ENCODE peak calls at places on chromosome 5, in ten cellular contexts. I, J, D, B, Y, V, A, G, H and W are unnamed samples.

GRCh38 chr5:88388476-88389170 is 120.0 kb upstream of the TMEM161B start:
- DNase-seq in B (no peak), V (no peak), Y (no peak), G (no peak), I (no peak), J (no peak), A (no peak), D (no peak), H (no peak), W (no peak)

GRCh38 chr5:78063495-78063894 is 231.0 kb downstream of the AP3B1 start:
- DNase-seq in D (no peak), G (no peak), Y (no peak), B (no peak), A (no peak), I (no peak), V (no peak), J (no peak), H (no peak), W (no peak)

GRCh38 chr5:133034064-133034463 is 7.7 kb upstream of the ZCCHC10 start:
- DNase-seq in J (no peak), G (no peak), D (no peak), A (no peak), B (no peak), V (no peak), I (no peak), H (no peak), Y (no peak), W (no peak)

GRCh38 chr5:9245071-9245470 is 300.8 kb downstream of the SEMA5A start:
- DNase-seq in B (no peak), G (no peak), J (no peak), V (no peak), A (no peak), Y (no peak), H (no peak), I (no peak), D (no peak), W (no peak)

GRCh38 chr5:125103459-125103858 is 357.0 kb upstream of the ZNF608 start:
- DNase-seq in V (no peak), A (no peak), D (no peak), I (no peak), Y (no peak), G (no peak), H (no peak), J (no peak), B (no peak), W (no peak)

GRCh38 chr5:104706570-104706969 is 1144.0 kb upstream of the NUDT12 start:
- DNase-seq in Y (no peak), J (no peak), B (no peak), H (no peak), A (no peak), G (no peak), D (no peak), V (no peak), I (no peak), W (no peak)

GRCh38 chr5:10987881-10988504 is 227.0 kb upstream of the DAP start:
- DNase-seq in J (no peak), A (peak; percentile 72), I (peak; percentile 35), G (peak; percentile 43), H (peak; percentile 17), V (peak; percentile 20), Y (peak; percentile 83), B (peak; percentile 37), D (peak; percentile 82), W (peak; percentile 67)

GRCh38 chr5:154132718-154133307 is 57.7 kb upstream of the GALNT10 start:
- DNase-seq in Y (no peak), V (no peak), A (no peak), I (no peak), H (no peak), G (no peak), B (no peak), J (no peak), D (no peak), W (no peak)

DNA sequence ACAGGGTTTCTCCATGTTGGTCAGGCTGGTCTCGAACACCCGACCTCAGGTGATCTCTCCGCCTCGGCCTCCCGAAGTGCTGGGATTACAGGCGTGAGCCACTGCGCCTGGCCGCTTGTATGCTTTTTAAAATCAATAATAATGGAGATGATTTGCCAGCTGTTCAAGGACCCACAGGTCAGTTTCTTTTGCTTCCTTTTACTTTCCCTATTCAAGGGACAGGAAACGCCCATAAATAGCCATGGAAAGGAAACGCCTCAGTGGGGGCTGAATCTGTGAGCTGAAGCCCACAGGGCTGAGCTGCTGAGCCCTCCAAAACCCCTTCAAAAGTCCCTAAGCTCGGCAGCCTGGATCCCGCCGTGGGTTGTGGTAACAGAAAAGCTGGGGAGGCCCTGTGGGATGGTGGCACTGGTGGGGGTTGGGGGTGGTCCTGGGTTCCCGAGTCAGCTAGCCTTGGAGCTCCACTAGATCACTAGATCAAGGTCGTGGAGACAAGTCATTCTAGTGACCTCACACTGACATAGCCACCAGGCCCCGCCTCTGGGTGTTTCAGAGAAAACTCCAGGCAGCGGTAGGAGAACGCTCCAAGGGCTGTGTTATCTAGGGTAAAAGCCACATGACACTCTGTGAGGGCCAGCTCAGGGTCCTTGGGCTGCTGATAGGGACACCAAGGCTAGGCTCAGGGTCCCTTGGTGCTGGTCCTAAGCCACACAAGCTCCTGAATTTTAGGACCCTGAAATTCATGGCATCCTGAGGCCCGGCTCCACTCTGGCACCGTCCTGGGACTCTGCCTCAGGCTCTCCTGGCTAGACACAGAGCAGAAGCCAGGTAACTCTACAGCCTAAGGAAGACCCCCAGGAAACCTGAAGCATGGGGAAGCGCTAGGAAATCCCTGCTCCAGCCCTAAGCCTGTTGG is 18.0 kb upstream of the DUSP1 start:
- DNase-seq in B (no peak), V (no peak), A (no peak), J (no peak), H (no peak), Y (peak; percentile 95), I (no peak), D (peak; percentile 87), G (peak; percentile 85), W (peak; percentile 93)
- TF ChIP-seq POLR2A in B (no peak), V (no peak), A (no peak), J (no peak), H (no peak), Y (peak; percentile 74), I (no peak), D (no peak), G (peak; percentile 66), W (peak; percentile 80)

GRCh38 chr5:168290902-168291280 is 554 bp upstream of the WWC1 start:
- DNase-seq in Y (no peak), D (no peak), B (no peak), G (no peak), A (no peak), I (no peak), J (no peak), H (no peak), V (no peak), W (no peak)

GRCh38 chr5:168288349-168289245 is 2.8 kb upstream of the WWC1 start:
- DNase-seq in G (peak; percentile 70), J (no peak), Y (no peak), V (no peak), H (no peak), D (no peak), I (no peak), B (peak; percentile 90), A (peak; percentile 61), W (no peak)

GRCh38 chr5:168291961-168292782 is 727 bp downstream of the WWC1 start:
- DNase-seq in H (no peak), I (no peak), V (no peak), D (peak; percentile 78), B (no peak), G (no peak), J (peak; percentile 43), A (no peak), Y (no peak), W (no peak)

GRCh38 chr5:168292783-168293696 is 1.6 kb downstream of the WWC1 start:
- DNase-seq in B (no peak), H (no peak), D (no peak), I (no peak), A (no peak), Y (no peak), V (no peak), G (no peak), J (no peak), W (no peak)

DNA sequence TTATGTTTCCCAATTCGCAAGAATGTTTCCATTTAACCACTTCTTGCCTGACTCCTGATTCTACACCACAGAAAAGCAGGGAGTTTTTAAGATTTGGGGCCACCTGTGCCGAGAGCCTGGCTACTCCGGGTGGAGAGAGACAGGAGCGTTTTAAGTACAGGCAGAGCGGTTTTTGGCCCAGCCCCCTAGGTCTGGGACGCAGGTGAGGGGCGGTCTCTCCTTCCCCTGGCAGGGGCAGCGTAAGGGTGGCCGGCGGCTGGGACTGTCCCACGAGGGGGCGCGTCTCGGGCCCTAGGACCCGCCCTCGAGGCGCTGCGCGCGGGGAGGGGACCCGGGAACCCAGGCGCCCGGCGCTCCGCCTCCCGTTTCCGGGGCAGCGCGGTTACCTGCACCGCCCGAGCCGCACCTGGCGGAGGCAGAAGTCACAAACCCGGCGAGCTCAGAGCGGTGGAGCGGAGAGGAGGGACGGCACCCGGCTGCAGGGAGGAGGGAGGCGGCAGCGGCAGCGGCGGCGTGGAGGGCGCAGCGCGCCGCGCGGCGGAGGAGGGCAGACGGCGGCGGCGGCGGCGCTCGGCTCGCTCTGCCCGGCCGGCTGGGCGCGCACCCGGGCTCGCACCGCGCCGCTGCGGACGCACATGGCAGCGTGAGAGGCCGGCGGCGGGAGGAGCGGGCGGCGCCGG is at the start of gene WWC1:
- DNase-seq in A (peak; percentile 89), B (peak; percentile 90), V (no peak), D (peak; percentile 86), I (peak; percentile 86), H (peak; percentile 63), G (peak; percentile 63), Y (no peak), J (peak; percentile 26), W (no peak)
- TF ChIP-seq POLR2A in A (no peak), B (peak; percentile 86), V (no peak), D (no peak), I (peak; percentile 59), H (no peak), G (no peak), Y (no peak), J (no peak), W (no peak)

DNA sequence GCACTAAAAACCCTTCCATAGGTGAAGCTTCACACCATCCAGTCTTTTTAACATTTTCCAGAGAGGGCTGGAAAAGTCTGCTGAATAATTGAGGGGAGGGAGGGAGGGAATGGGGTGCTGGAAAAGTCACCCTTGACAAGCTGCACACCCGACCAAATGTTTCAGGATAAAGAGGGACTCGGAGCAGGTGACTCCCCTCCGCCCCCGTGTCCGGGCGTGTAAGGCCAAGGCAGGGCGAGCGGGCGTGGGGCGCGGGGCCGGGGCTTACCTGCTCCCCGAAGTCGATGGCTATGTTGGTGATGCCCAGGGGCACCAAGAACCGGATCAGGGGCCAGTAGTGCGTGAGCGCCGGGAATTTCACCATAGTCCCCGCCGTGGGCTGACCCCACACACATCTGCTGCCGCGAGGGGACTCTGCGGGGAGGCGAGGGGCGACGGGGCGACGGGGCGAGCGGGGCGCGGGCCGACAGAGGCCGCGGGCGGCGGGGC is 450 bp downstream of the ANKH start:
- DNase-seq in J (no peak), V (peak; percentile 14), H (peak; percentile 20), B (peak; percentile 30), D (peak; percentile 89), Y (peak; percentile 14), G (no peak), A (no peak), I (no peak), W (peak; percentile 39)
- TF ChIP-seq POLR2A in J (no peak), V (no peak), H (no peak), B (no peak), D (no peak), Y (no peak), G (no peak), A (no peak), I (no peak), W (no peak)

DNA sequence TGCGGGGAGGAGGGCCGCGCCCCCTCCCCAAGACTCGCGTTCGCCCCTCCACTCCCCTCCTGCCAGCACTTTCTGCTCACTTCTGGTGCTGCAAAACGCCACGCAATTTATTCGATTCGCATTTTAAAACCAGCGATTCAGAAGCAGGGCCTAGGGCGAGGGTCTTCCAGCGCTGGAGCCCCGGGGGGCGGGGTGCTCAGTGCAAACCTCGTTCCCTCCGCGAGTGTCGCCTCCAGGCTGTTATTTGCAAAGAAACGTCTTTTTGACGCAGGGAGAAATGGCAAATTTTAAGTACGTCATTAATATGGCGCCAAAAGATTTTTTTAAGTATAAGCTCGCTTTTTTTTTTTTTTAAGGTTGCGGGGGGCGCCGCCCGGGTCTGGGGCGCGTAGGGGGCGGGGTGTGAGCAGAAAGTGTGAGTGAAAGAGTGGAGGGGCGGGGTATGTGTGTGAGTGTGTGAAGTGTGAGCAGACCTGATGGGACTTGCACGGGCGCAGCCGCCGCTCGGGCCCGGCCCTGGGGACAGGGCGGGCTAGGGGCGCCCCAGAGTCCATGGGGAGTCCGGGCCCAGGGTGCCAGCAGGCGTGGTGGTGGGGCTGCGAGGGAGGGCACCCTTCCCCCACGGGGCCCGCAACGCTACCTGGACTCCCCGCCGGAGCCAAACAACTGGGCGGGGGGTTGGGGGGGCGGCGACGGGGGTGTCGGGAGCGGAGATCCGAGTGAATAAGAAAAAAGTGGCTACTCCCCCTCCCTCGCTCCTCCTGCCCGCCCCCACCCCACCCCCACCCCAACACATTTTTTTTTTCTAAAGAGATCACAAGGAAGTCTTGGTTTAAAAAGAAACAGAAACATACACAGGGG is at the start of gene JADE2:
- DNase-seq in D (peak; percentile 96), V (peak; percentile 74), B (peak; percentile 77), I (peak; percentile 78), J (peak; percentile 68), Y (peak; percentile 66), H (peak; percentile 68), G (peak; percentile 40), A (peak; percentile 76), W (peak; percentile 84)
- TF ChIP-seq POLR2A in D (no peak), V (no peak), B (peak; percentile 31), I (peak; percentile 28), J (peak; percentile 32), Y (peak; percentile 22), H (peak; percentile 15), G (peak; percentile 42), A (peak; percentile 69), W (peak; percentile 43)